ENCODE peak calls at places on chromosome 16, in five cellular contexts. C is mucosa of descending colon, P is transverse colon, A is adrenal gland, L is left cardiac atrium. G is an unnamed sample.

GRCh38 chr16:29925805-29926674 is at the start of gene KCTD13:
- DNase-seq in C (peak), P (peak), A (peak), L (peak), G (peak)

GRCh38 chr16:79009911-79010310 is 590.6 kb downstream of the MAF start:
- DNase-seq in C (no peak), P (no peak), A (no peak), L (no peak), G (no peak)

GRCh38 chr16:48862087-48862532 is 252.1 kb upstream of the N4BP1 start:
- DNase-seq in C (peak), P (peak), A (no peak), L (no peak), G (peak)

GRCh38 chr16:89319883-89320716 is 102.6 kb downstream of the ZNF778 start:
- DNase-seq in C (no peak), P (peak), A (peak), L (peak), G (peak)

GRCh38 chr16:67545665-67546024 is 16.7 kb upstream of the CTCF start:
- DNase-seq in C (no peak), P (no peak), A (no peak), L (no peak), G (no peak)

GRCh38 chr16:83701494-83701893 is 106.3 kb upstream of the HSBP1 start:
- DNase-seq in C (peak), P (no peak), A (peak), L (peak), G (peak)

GRCh38 chr16:8944113-8944765 is 19.5 kb downstream of the USP7 start:
- DNase-seq in C (no peak), P (no peak), A (no peak), L (no peak), G (no peak)

GRCh38 chr16:86347090-86347489 is 163.2 kb upstream of the FOXF1 start:
- DNase-seq in C (no peak), P (no peak), A (no peak), L (no peak), G (no peak)

GRCh38 chr16:77322757-77323156 is 112.1 kb downstream of the ADAMTS18 start:
- DNase-seq in C (peak), P (no peak), A (no peak), L (no peak), G (no peak)

GRCh38 chr16:25785361-25785760 is 93.6 kb downstream of the HS3ST4 start:
- DNase-seq in C (no peak), P (no peak), A (no peak), L (no peak), G (no peak)

GRCh38 chr16:49712106-49712505 is 143.8 kb downstream of the ZNF423 start:
- DNase-seq in C (no peak), P (no peak), A (no peak), L (no peak), G (no peak)

GRCh38 chr16:15435216-15435864 is 952 bp downstream of the BMERB1 start:
- DNase-seq in C (no peak), P (no peak), A (no peak), L (no peak), G (no peak)

GRCh38 chr16:89669755-89670154 is 12.1 kb downstream of the SPATA33 start:
- DNase-seq in C (no peak), P (no peak), A (no peak), L (peak), G (no peak)

GRCh38 chr16:69851491-69852240 is 89.5 kb downstream of the WWP2 start:
- DNase-seq in C (no peak), P (no peak), A (no peak), L (no peak), G (no peak)

GRCh38 chr16:24255446-24256352 is at the start of gene CACNG3:
- DNase-seq in C (peak), P (peak), A (peak), L (peak), G (peak)

GRCh38 chr16:85396879-85397871 is 215.9 kb upstream of the GSE1 start:
- DNase-seq in C (peak), P (no peak), A (no peak), L (peak), G (no peak)

GRCh38 chr16:79912592-79913310 is 312.2 kb upstream of the MAF start:
- DNase-seq in C (no peak), P (no peak), A (no peak), L (no peak), G (no peak)

GRCh38 chr16:1602285-1602684 is 9.6 kb downstream of the IFT140 start:
- DNase-seq in C (no peak), P (no peak), A (peak), L (no peak), G (no peak)

GRCh38 chr16:70430667-70431536 is 8.0 kb downstream of the ST3GAL2 start:
- DNase-seq in C (peak), P (peak), A (no peak), L (no peak), G (no peak)

GRCh38 chr16:50463581-50464324 is 84.4 kb upstream of the NKD1 start:
- DNase-seq in C (no peak), P (no peak), A (no peak), L (no peak), G (no peak)

GRCh38 chr16:59164461-59164860 is 430.3 kb upstream of the GOT2 start:
- DNase-seq in C (no peak), P (no peak), A (no peak), L (no peak), G (no peak)

GRCh38 chr16:76607317-76607716 is 330.1 kb downstream of the CNTNAP4 start:
- DNase-seq in C (no peak), P (no peak), A (no peak), L (no peak), G (no peak)

GRCh38 chr16:57966133-57966805 is 4.7 kb downstream of the CNGB1 start:
- DNase-seq in C (peak), P (no peak), A (no peak), L (no peak), G (no peak)

GRCh38 chr16:52257534-52257933 is 289.4 kb downstream of the TOX3 start:
- DNase-seq in C (no peak), P (no peak), A (no peak), L (no peak), G (no peak)

GRCh38 chr16:24758373-24758772 is 28.9 kb downstream of the TNRC6A start:
- DNase-seq in C (no peak), P (no peak), A (no peak), L (no peak), G (peak)

GRCh38 chr16:12260647-12261262 is 284.2 kb downstream of the SNX29 start:
- DNase-seq in C (no peak), P (no peak), A (no peak), L (peak), G (peak)

GRCh38 chr16:47925811-47926460 is 229.9 kb downstream of the ABCC12 start:
- DNase-seq in C (no peak), P (no peak), A (no peak), L (no peak), G (no peak)

GRCh38 chr16:29821663-29822115 is 1.4 kb downstream of the MVP start:
- DNase-seq in C (peak), P (peak), A (peak), L (no peak), G (peak)

GRCh38 chr16:86578499-86579267 is at the start of gene FOXL1:
- DNase-seq in C (no peak), P (no peak), A (no peak), L (peak), G (peak)

GRCh38 chr16:26985100-26986065 is 81.3 kb upstream of the C16orf82 start:
- DNase-seq in C (no peak), P (no peak), A (no peak), L (no peak), G (no peak)

GRCh38 chr16:81650982-81651562 is 128.0 kb upstream of the PLCG2 start:
- DNase-seq in C (peak), P (peak), A (peak), L (peak), G (no peak)

GRCh38 chr16:4340443-4340842 is 10.7 kb downstream of the PAM16 start:
- DNase-seq in C (no peak), P (no peak), A (no peak), L (no peak), G (no peak)

GRCh38 chr16:69166946-69167930 is 19.7 kb upstream of the SNTB2 start:
- DNase-seq in C (no peak), P (no peak), A (no peak), L (no peak), G (peak)

GRCh38 chr16:78122774-78123315 is 23.4 kb downstream of the WWOX start:
- DNase-seq in C (no peak), P (no peak), A (peak), L (no peak), G (peak)

GRCh38 chr16:15466886-15467781 is 32.7 kb downstream of the BMERB1 start:
- DNase-seq in C (no peak), P (no peak), A (no peak), L (no peak), G (no peak)